ENCODE peak calls at places on chromosomes 5 and 9, in nine cellular contexts. Z is coronary artery; A is HFFc6; I is CD4-positive, alpha-beta T cell; H is sigmoid colon; E is mammary epithelial cell; G is heart left ventricle; P is Peyer's patch; V is keratinocyte. J is an unnamed sample.
A peak's percentile ranks its signal among the peaks of the same experiment; 100 is the strongest.

GRCh38 chr9:30075451-30076199 is 2308.8 kb upstream of the ACO1 start:
- DNase-seq in A (no peak), Z (no peak), E (peak; percentile 83), H (no peak), I (no peak), G (no peak), P (no peak), V (peak; percentile 1), J (no peak)

GRCh38 chr9:8384126-8384525 is 584.5 kb upstream of the DMAC1 start:
- DNase-seq in V (no peak), P (no peak), G (no peak), E (no peak), Z (no peak), A (no peak), H (no peak), I (no peak), J (no peak)

GRCh38 chr5:158466196-158466595 is 607.3 kb upstream of the CLINT1 start:
- DNase-seq in E (no peak), H (no peak), V (no peak), I (no peak), A (no peak), G (no peak), P (no peak), Z (no peak), J (no peak)

GRCh38 chr5:73117088-73117755 is 3.2 kb upstream of the TMEM171 start:
- DNase-seq in V (no peak), P (no peak), E (no peak), H (no peak), I (no peak), Z (no peak), A (no peak), G (no peak), J (no peak)

GRCh38 chr5:72600401-72600981 is 93.3 kb upstream of the ZNF366 start:
- DNase-seq in A (peak; percentile 98), E (peak; percentile 96), I (no peak), P (no peak), Z (no peak), V (peak; percentile 74), G (no peak), H (no peak), J (no peak)

GRCh38 chr5:67154518-67155206 is 41.9 kb downstream of the CD180 start:
- DNase-seq in G (no peak), Z (no peak), P (no peak), V (no peak), I (no peak), E (no peak), H (no peak), A (no peak), J (no peak)

GRCh38 chr5:149410721-149411432 is 31.8 kb upstream of the IL17B start:
- DNase-seq in H (peak; percentile 84), Z (peak; percentile 80), I (no peak), A (no peak), P (no peak), V (no peak), E (no peak), G (no peak), J (no peak)

GRCh38 chr5:56670916-56671315 is 144.4 kb upstream of the MAP3K1 start:
- DNase-seq in A (no peak), H (no peak), E (no peak), P (no peak), I (no peak), Z (no peak), V (no peak), G (no peak), J (no peak)

GRCh38 chr5:75551471-75551870 is 39.8 kb downstream of the POLK start:
- DNase-seq in V (no peak), G (no peak), H (no peak), A (peak; percentile 74), P (no peak), I (no peak), E (peak; percentile 46), Z (no peak), J (no peak)

GRCh38 chr5:56759521-56759920 is 55.8 kb upstream of the MAP3K1 start:
- DNase-seq in G (peak; percentile 48), P (no peak), H (no peak), Z (no peak), V (no peak), E (no peak), I (no peak), A (no peak), J (no peak)

GRCh38 chr9:121498487-121499176 is 1.0 kb downstream of the GGTA1 start:
- DNase-seq in V (no peak), I (no peak), H (no peak), A (peak; percentile 16), E (peak; percentile 43), P (no peak), Z (no peak), G (peak; percentile 60), J (no peak)

GRCh38 chr9:106104887-106105286 is 410.5 kb downstream of the TMEM38B start:
- DNase-seq in E (no peak), V (no peak), Z (no peak), G (no peak), P (no peak), I (no peak), A (no peak), H (no peak), J (no peak)

DNA sequence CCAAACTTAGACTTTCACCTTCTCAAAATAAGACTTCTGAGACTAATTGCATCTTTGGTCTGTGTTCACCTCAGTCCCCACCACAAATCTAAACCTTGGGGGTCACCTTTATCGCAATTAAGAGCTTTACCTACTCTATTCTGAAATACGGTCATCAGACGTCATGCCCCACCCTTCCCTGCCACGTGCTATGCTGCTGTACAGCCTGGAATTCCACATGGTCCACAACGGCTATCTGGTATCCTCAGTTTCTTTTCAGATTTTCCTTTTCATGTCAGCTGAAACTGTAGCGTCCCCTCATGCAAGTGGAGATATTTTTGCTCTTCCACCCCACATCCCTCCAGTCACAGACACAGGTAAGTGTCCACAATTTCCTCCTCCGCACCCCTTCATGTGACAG is 511.1 kb downstream of the DIRAS2 start:
- DNase-seq in E (no peak), G (no peak), A (no peak), P (no peak), I (no peak), H (no peak), V (no peak), Z (no peak), J (no peak)
- TF ChIP-seq CTCF in E (no peak), G (no peak), A (no peak), P (no peak), I (no peak), H (no peak), V (no peak), Z (no peak), J (no peak)

GRCh38 chr5:139789116-139789844 is 6.3 kb upstream of the PSD2 start:
- DNase-seq in G (no peak), H (no peak), A (no peak), E (no peak), I (no peak), Z (no peak), V (no peak), P (no peak), J (no peak)

GRCh38 chr5:139787257-139787567 is 8.4 kb upstream of the PSD2 start:
- DNase-seq in I (no peak), A (no peak), E (no peak), V (no peak), H (no peak), G (no peak), Z (no peak), P (no peak), J (no peak)

GRCh38 chr5:139787568-139788293 is 7.9 kb upstream of the PSD2 start:
- DNase-seq in P (peak; percentile 94), Z (peak; percentile 92), E (peak; percentile 69), G (peak; percentile 85), H (peak; percentile 92), I (peak; percentile 80), A (peak; percentile 63), V (no peak), J (peak; percentile 97)

GRCh38 chr5:139789845-139790189 is 5.8 kb upstream of the PSD2 start:
- DNase-seq in P (no peak), E (no peak), Z (no peak), I (no peak), H (no peak), V (no peak), G (no peak), A (no peak), J (no peak)

DNA sequence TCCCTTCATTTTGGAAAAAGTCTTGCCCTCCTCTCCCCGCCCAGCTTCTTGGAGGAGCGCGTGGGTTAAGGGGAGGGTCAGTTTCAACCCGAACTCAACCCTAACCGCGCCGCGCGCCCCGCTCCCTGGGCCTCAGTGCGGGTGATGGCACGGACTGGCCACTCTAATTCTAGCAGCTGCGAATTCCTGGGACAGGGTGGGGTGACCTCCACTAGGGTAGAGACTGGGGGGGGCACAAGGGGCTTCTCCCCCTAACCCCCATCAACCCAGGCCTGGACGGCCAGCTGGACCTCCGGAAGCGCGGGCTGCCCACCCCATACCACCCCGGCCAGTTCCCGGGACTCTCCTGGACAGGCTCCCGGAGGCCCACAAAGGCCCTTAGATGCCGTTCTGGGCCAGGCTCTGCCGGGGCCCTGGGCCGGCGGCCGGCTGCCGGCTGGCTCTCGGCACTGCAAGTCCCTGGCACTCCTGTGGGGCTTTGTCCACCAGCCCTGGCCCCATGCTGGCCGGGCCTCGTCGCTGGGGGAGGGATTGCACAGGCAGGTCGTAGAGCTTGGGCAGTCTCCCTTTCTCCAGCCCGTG is 7.2 kb upstream of the PSD2 start:
- DNase-seq in G (peak; percentile 38), V (no peak), A (no peak), Z (no peak), P (no peak), I (no peak), E (no peak), H (no peak), J (no peak)
- TF ChIP-seq CTCF in G (no peak), V (no peak), A (no peak), Z (no peak), P (no peak), I (no peak), E (no peak), H (no peak), J (no peak)

GRCh38 chr9:135864447-135865049 is 42.8 kb downstream of the CAMSAP1 start:
- DNase-seq in E (no peak), I (peak; percentile 73), Z (no peak), H (no peak), A (peak; percentile 21), G (peak; percentile 53), P (peak; percentile 80), V (no peak), J (no peak)

GRCh38 chr9:135862781-135863180 is 44.6 kb downstream of the CAMSAP1 start:
- DNase-seq in V (no peak), I (no peak), G (no peak), H (no peak), P (no peak), Z (no peak), E (no peak), A (no peak), J (no peak)

GRCh38 chr9:135869916-135870315 is 37.4 kb downstream of the CAMSAP1 start:
- DNase-seq in G (no peak), H (no peak), I (no peak), E (no peak), A (no peak), P (no peak), Z (no peak), V (no peak), J (no peak)

GRCh38 chr9:135865531-135865930 is 41.8 kb downstream of the CAMSAP1 start:
- DNase-seq in A (no peak), Z (no peak), E (no peak), V (no peak), H (no peak), P (no peak), G (no peak), I (no peak), J (no peak)
- TF ChIP-seq CTCF in A (no peak), Z (no peak), E (no peak), V (no peak), H (no peak), P (no peak), G (no peak), I (no peak), J (no peak)

GRCh38 chr5:43401827-43402226 is 10.4 kb downstream of the CCL28 start:
- DNase-seq in I (no peak), E (no peak), G (no peak), V (no peak), P (peak; percentile 52), H (no peak), A (peak; percentile 42), Z (no peak), J (no peak)
- TF ChIP-seq CTCF in I (no peak), E (peak; percentile 33), G (no peak), V (peak; percentile 43), P (no peak), H (no peak), A (peak; percentile 53), Z (no peak), J (peak; percentile 35)